ENCODE peak calls at places on chromosomes 2 and 18, in seven cellular contexts. K, J, I, C, L, R and P are unnamed samples.

GRCh38 chr18:58225101-58225500 is 181.1 kb downstream of the NEDD4L start:
- DNase-seq in K (no peak), R (no peak), J (peak; percentile 59), L (peak; percentile 29), C (no peak), I (no peak), P (no peak)

GRCh38 chr2:209680596-209680995 is 91.0 kb upstream of the UNC80 start:
- DNase-seq in I (no peak), L (no peak), C (no peak), K (no peak), J (no peak), R (no peak), P (no peak)

GRCh38 chr18:27645929-27646328 is 460.8 kb upstream of the CHST9 start:
- DNase-seq in R (no peak), C (no peak), J (no peak), I (no peak), L (no peak), K (peak; percentile 4), P (no peak)

GRCh38 chr2:200812122-200813022 is 662 bp downstream of the BZW1 start:
- DNase-seq in R (peak; percentile 57), L (peak; percentile 31), K (peak; percentile 40), I (peak; percentile 47), J (peak; percentile 66), C (peak; percentile 84), P (peak; percentile 66)

GRCh38 chr2:226211439-226211838 is 588.2 kb downstream of the IRS1 start:
- DNase-seq in K (peak; percentile 88), L (no peak), R (no peak), J (no peak), I (no peak), C (no peak), P (no peak)

GRCh38 chr2:46471-47345 is at the start of gene FAM110C:
- DNase-seq in K (peak; percentile 4), C (no peak), J (peak; percentile 53), R (peak; percentile 51), L (peak; percentile 26), I (no peak), P (no peak)

GRCh38 chr2:226420646-226421045 is 379.0 kb downstream of the IRS1 start:
- DNase-seq in K (peak; percentile 47), J (no peak), I (no peak), L (no peak), R (no peak), C (no peak), P (no peak)

GRCh38 chr18:68391801-68392200 is 323.1 kb downstream of the TMX3 start:
- DNase-seq in C (no peak), R (no peak), I (no peak), J (no peak), L (no peak), K (no peak), P (no peak)

GRCh38 chr2:148876589-148877402 is 1.8 kb downstream of the KIF5C start:
- DNase-seq in L (peak; percentile 36), J (peak; percentile 66), K (no peak), R (peak; percentile 72), I (peak; percentile 8), C (no peak), P (peak; percentile 67)

GRCh38 chr2:58918138-58918537 is 677.0 kb upstream of the FANCL start:
- DNase-seq in C (no peak), J (no peak), I (no peak), L (no peak), K (peak; percentile 58), R (no peak), P (no peak)

GRCh38 chr2:175935289-175936181 is 66.5 kb downstream of the LNPK start:
- DNase-seq in I (no peak), C (no peak), J (no peak), K (no peak), L (no peak), R (no peak), P (no peak)

GRCh38 chr18:23580677-23581367 is 5.5 kb downstream of the NPC1 start:
- DNase-seq in I (no peak), J (no peak), K (peak; percentile 91), R (no peak), L (no peak), C (no peak), P (no peak)

GRCh38 chr2:231780123-231780908 is 766 bp downstream of the PDE6D start:
- DNase-seq in I (no peak), J (peak; percentile 22), R (no peak), K (peak; percentile 34), C (no peak), L (no peak), P (no peak)

GRCh38 chr2:98025481-98026037 is 29.8 kb upstream of the TMEM131 start:
- DNase-seq in R (no peak), I (no peak), L (no peak), C (no peak), J (no peak), K (no peak), P (no peak)

GRCh38 chr2:199303814-199304213 is 153.9 kb downstream of the SATB2 start:
- DNase-seq in K (peak; percentile 100), L (no peak), J (no peak), C (no peak), I (no peak), R (no peak), P (no peak)

GRCh38 chr2:165369131-165369935 is 100.2 kb upstream of the CSRNP3 start:
- DNase-seq in I (no peak), K (peak; percentile 25), C (no peak), L (no peak), J (no peak), R (no peak), P (no peak)

GRCh38 chr2:200310545-200310971 is 4.1 kb downstream of the SPATS2L start:
- DNase-seq in K (peak; percentile 76), L (no peak), R (no peak), I (no peak), J (no peak), C (no peak), P (no peak)

GRCh38 chr2:138536302-138536701 is 34.7 kb downstream of the SPOPL start:
- DNase-seq in I (no peak), R (no peak), L (no peak), J (no peak), C (no peak), K (peak; percentile 44), P (no peak)

GRCh38 chr2:60966465-60967405 is 50.8 kb upstream of the PEX13 start:
- DNase-seq in J (no peak), C (no peak), R (no peak), I (no peak), L (no peak), K (no peak), P (no peak)

GRCh38 chr2:99183025-99183424 is 2.0 kb downstream of the MRPL30 start:
- DNase-seq in C (no peak), R (no peak), L (no peak), I (no peak), K (no peak), J (no peak), P (no peak)

GRCh38 chr2:147197754-147198153 is 647.1 kb upstream of the ACVR2A start:
- DNase-seq in K (no peak), R (no peak), L (no peak), C (no peak), I (no peak), J (no peak), P (no peak)

GRCh38 chr2:96830064-96830562 is 13.7 kb downstream of the ANKRD23 start:
- DNase-seq in K (no peak), J (no peak), I (no peak), L (no peak), C (peak; percentile 18), R (no peak), P (no peak)

GRCh38 chr18:79570266-79571201 is 109.1 kb upstream of the CTDP1 start:
- DNase-seq in K (peak; percentile 95), C (no peak), R (no peak), J (no peak), L (no peak), I (no peak), P (no peak)

GRCh38 chr2:96802721-96803120 is 13.3 kb upstream of the CNNM3 start:
- DNase-seq in I (no peak), K (no peak), C (no peak), L (no peak), R (no peak), J (no peak), P (no peak)

GRCh38 chr2:112004246-112004645 is 50.8 kb upstream of the TMEM87B start:
- DNase-seq in R (peak; percentile 16), K (no peak), C (peak; percentile 59), L (no peak), J (no peak), I (no peak), P (no peak)

GRCh38 chr2:168008796-168009195 is 238.6 kb downstream of the STK39 start:
- DNase-seq in J (no peak), L (no peak), R (no peak), K (no peak), C (no peak), I (no peak), P (no peak)

GRCh38 chr2:207334309-207334630 is 168.5 kb upstream of the KLF7 start:
- DNase-seq in L (no peak), R (no peak), J (no peak), C (no peak), K (no peak), I (no peak), P (no peak)

GRCh38 chr2:129913695-129914495 is 65.6 kb upstream of the RAB6C start:
- DNase-seq in R (no peak), I (no peak), L (no peak), K (no peak), C (no peak), J (no peak), P (no peak)

GRCh38 chr2:9813312-9814128 is 29.8 kb upstream of the TAF1B start:
- DNase-seq in K (no peak), L (peak; percentile 73), R (peak; percentile 76), J (peak; percentile 83), C (peak; percentile 56), I (peak; percentile 50), P (peak; percentile 58)

GRCh38 chr18:9094307-9095226 is 7.9 kb upstream of the NDUFV2 start:
- DNase-seq in J (peak; percentile 76), C (no peak), R (no peak), K (peak; percentile 86), L (no peak), I (no peak), P (no peak)